ENCODE peak calls at places on chromosome 4, in ten cellular contexts. One of them, this sample, is unnamed.

GRCh38 chr4:152850377-152850776 is 70.6 kb downstream of the ARFIP1 start:
- DNase-seq in WERI-Rb-1: no peak
- DNase-seq in A549: no peak
- DNase-seq in IMR-90: peak; percentile 54
- DNase-seq in stomach: no peak
- DNase-seq in mucosa of descending colon: no peak
- DNase-seq in fibroblast of lung: peak; percentile 23
- DNase-seq in HCT116: no peak
- DNase-seq in sigmoid colon: no peak
- DNase-seq in choroid plexus epithelial cell: peak; percentile 84
- DNase-seq in this sample: peak; percentile 68

GRCh38 chr4:83890816-83891215 is 354.9 kb downstream of the GPAT3 start:
- DNase-seq in stomach: no peak
- DNase-seq in HCT116: no peak
- DNase-seq in choroid plexus epithelial cell: peak; percentile 8
- DNase-seq in sigmoid colon: no peak
- DNase-seq in IMR-90: no peak
- DNase-seq in A549: no peak
- DNase-seq in fibroblast of lung: no peak
- DNase-seq in mucosa of descending colon: no peak
- DNase-seq in WERI-Rb-1: no peak
- DNase-seq in this sample: no peak

GRCh38 chr4:15996773-15997172 is 33.8 kb upstream of the FGFBP2 start:
- DNase-seq in stomach: no peak
- DNase-seq in fibroblast of lung: no peak
- DNase-seq in HCT116: no peak
- DNase-seq in WERI-Rb-1: no peak
- DNase-seq in choroid plexus epithelial cell: peak; percentile 34
- DNase-seq in mucosa of descending colon: no peak
- DNase-seq in IMR-90: peak; percentile 13
- DNase-seq in sigmoid colon: no peak
- DNase-seq in A549: no peak
- DNase-seq in this sample: no peak

GRCh38 chr4:185278716-185279115 is 69.3 kb downstream of the SNX25 start:
- DNase-seq in HCT116: no peak
- DNase-seq in choroid plexus epithelial cell: peak; percentile 44
- DNase-seq in stomach: no peak
- DNase-seq in fibroblast of lung: peak; percentile 14
- DNase-seq in IMR-90: peak; percentile 57
- DNase-seq in WERI-Rb-1: no peak
- DNase-seq in sigmoid colon: no peak
- DNase-seq in A549: no peak
- DNase-seq in mucosa of descending colon: no peak
- DNase-seq in this sample: no peak

GRCh38 chr4:162865102-162865501 is 301.6 kb downstream of the NAF1 start:
- DNase-seq in A549: no peak
- DNase-seq in mucosa of descending colon: no peak
- DNase-seq in fibroblast of lung: no peak
- DNase-seq in IMR-90: no peak
- DNase-seq in choroid plexus epithelial cell: no peak
- DNase-seq in HCT116: no peak
- DNase-seq in sigmoid colon: no peak
- DNase-seq in WERI-Rb-1: peak; percentile 17
- DNase-seq in stomach: no peak
- DNase-seq in this sample: no peak

GRCh38 chr4:163191999-163192398 is 25.3 kb upstream of the NAF1 start:
- DNase-seq in WERI-Rb-1: no peak
- DNase-seq in choroid plexus epithelial cell: peak; percentile 30
- DNase-seq in A549: no peak
- DNase-seq in fibroblast of lung: no peak
- DNase-seq in IMR-90: peak; percentile 39
- DNase-seq in stomach: no peak
- DNase-seq in mucosa of descending colon: no peak
- DNase-seq in sigmoid colon: no peak
- DNase-seq in HCT116: peak; percentile 31
- DNase-seq in this sample: peak; percentile 11

GRCh38 chr4:112885897-112886296 is 163.6 kb upstream of the ANK2 start:
- DNase-seq in fibroblast of lung: no peak
- DNase-seq in stomach: no peak
- DNase-seq in mucosa of descending colon: no peak
- DNase-seq in IMR-90: no peak
- DNase-seq in choroid plexus epithelial cell: no peak
- DNase-seq in WERI-Rb-1: no peak
- DNase-seq in sigmoid colon: no peak
- DNase-seq in A549: no peak
- DNase-seq in HCT116: no peak
- DNase-seq in this sample: no peak

GRCh38 chr4:183960021-183960420 is 54.9 kb downstream of the STOX2 start:
- DNase-seq in fibroblast of lung: peak; percentile 78
- DNase-seq in sigmoid colon: peak; percentile 68
- DNase-seq in HCT116: no peak
- DNase-seq in IMR-90: peak; percentile 72
- DNase-seq in choroid plexus epithelial cell: peak; percentile 22
- DNase-seq in stomach: peak; percentile 65
- DNase-seq in mucosa of descending colon: peak; percentile 43
- DNase-seq in WERI-Rb-1: peak; percentile 55
- DNase-seq in A549: peak; percentile 17
- DNase-seq in this sample: peak; percentile 64

GRCh38 chr4:51885371-51885770 is 42.4 kb downstream of the DCUN1D4 start:
- DNase-seq in stomach: no peak
- DNase-seq in sigmoid colon: no peak
- DNase-seq in choroid plexus epithelial cell: peak; percentile 63
- DNase-seq in A549: peak; percentile 13
- DNase-seq in WERI-Rb-1: no peak
- DNase-seq in fibroblast of lung: peak; percentile 32
- DNase-seq in IMR-90: peak; percentile 28
- DNase-seq in mucosa of descending colon: no peak
- DNase-seq in HCT116: peak; percentile 13
- DNase-seq in this sample: peak; percentile 60

GRCh38 chr4:183431614-183432013 is 12.8 kb upstream of the CDKN2AIP start:
- DNase-seq in HCT116: no peak
- DNase-seq in choroid plexus epithelial cell: no peak
- DNase-seq in sigmoid colon: no peak
- DNase-seq in mucosa of descending colon: no peak
- DNase-seq in WERI-Rb-1: no peak
- DNase-seq in fibroblast of lung: no peak
- DNase-seq in IMR-90: no peak
- DNase-seq in A549: no peak
- DNase-seq in stomach: no peak
- DNase-seq in this sample: no peak

GRCh38 chr4:26141916-26142638 is 178.7 kb upstream of the RBPJ start:
- DNase-seq in WERI-Rb-1: no peak
- DNase-seq in stomach: peak; percentile 31
- DNase-seq in fibroblast of lung: peak; percentile 98
- DNase-seq in sigmoid colon: peak; percentile 90
- DNase-seq in mucosa of descending colon: no peak
- DNase-seq in IMR-90: peak; percentile 83
- DNase-seq in HCT116: no peak
- DNase-seq in A549: no peak
- DNase-seq in choroid plexus epithelial cell: peak; percentile 93
- DNase-seq in this sample: peak; percentile 25

GRCh38 chr4:88445252-88445651 is 11.7 kb upstream of the HERC5 start:
- DNase-seq in sigmoid colon: no peak
- DNase-seq in HCT116: no peak
- DNase-seq in A549: no peak
- DNase-seq in mucosa of descending colon: no peak
- DNase-seq in WERI-Rb-1: no peak
- DNase-seq in stomach: no peak
- DNase-seq in IMR-90: no peak
- DNase-seq in fibroblast of lung: no peak
- DNase-seq in choroid plexus epithelial cell: no peak
- DNase-seq in this sample: no peak

GRCh38 chr4:122539861-122540465 is 80.9 kb downstream of the IL21 start:
- DNase-seq in choroid plexus epithelial cell: no peak
- DNase-seq in WERI-Rb-1: no peak
- DNase-seq in A549: no peak
- DNase-seq in HCT116: no peak
- DNase-seq in mucosa of descending colon: no peak
- DNase-seq in IMR-90: peak; percentile 19
- DNase-seq in stomach: no peak
- DNase-seq in sigmoid colon: no peak
- DNase-seq in fibroblast of lung: no peak
- DNase-seq in this sample: no peak

GRCh38 chr4:140672366-140672765 is 83.8 kb downstream of the TBC1D9 start:
- DNase-seq in HCT116: no peak
- DNase-seq in A549: no peak
- DNase-seq in WERI-Rb-1: no peak
- DNase-seq in mucosa of descending colon: no peak
- DNase-seq in stomach: no peak
- DNase-seq in choroid plexus epithelial cell: no peak
- DNase-seq in sigmoid colon: no peak
- DNase-seq in IMR-90: no peak
- DNase-seq in fibroblast of lung: no peak
- DNase-seq in this sample: no peak

GRCh38 chr4:24655971-24656370 is 71.6 kb upstream of the DHX15 start:
- DNase-seq in A549: no peak
- DNase-seq in sigmoid colon: no peak
- DNase-seq in IMR-90: no peak
- DNase-seq in choroid plexus epithelial cell: no peak
- DNase-seq in mucosa of descending colon: no peak
- DNase-seq in HCT116: no peak
- DNase-seq in fibroblast of lung: no peak
- DNase-seq in WERI-Rb-1: no peak
- DNase-seq in stomach: no peak
- DNase-seq in this sample: no peak

GRCh38 chr4:39855909-39856512 is 121.7 kb downstream of the PDS5A start:
- DNase-seq in stomach: no peak
- DNase-seq in choroid plexus epithelial cell: peak; percentile 34
- DNase-seq in fibroblast of lung: peak; percentile 45
- DNase-seq in WERI-Rb-1: no peak
- DNase-seq in sigmoid colon: no peak
- DNase-seq in mucosa of descending colon: no peak
- DNase-seq in HCT116: no peak
- DNase-seq in A549: peak; percentile 3
- DNase-seq in IMR-90: peak; percentile 48
- DNase-seq in this sample: peak; percentile 18

GRCh38 chr4:1092026-1092982 is 21.1 kb downstream of the RNF212 start:
- DNase-seq in fibroblast of lung: no peak
- DNase-seq in A549: no peak
- DNase-seq in mucosa of descending colon: no peak
- DNase-seq in stomach: no peak
- DNase-seq in choroid plexus epithelial cell: no peak
- DNase-seq in WERI-Rb-1: no peak
- DNase-seq in HCT116: no peak
- DNase-seq in IMR-90: no peak
- DNase-seq in sigmoid colon: no peak
- DNase-seq in this sample: no peak
- TF ChIP-seq CTCF in fibroblast of lung: peak; percentile 3
- TF ChIP-seq CTCF in A549: no peak
- TF ChIP-seq CTCF in mucosa of descending colon: no peak
- TF ChIP-seq CTCF in stomach: no peak
- TF ChIP-seq CTCF in choroid plexus epithelial cell: peak; percentile 5
- TF ChIP-seq CTCF in WERI-Rb-1: peak; percentile 46
- TF ChIP-seq CTCF in HCT116: no peak
- TF ChIP-seq CTCF in IMR-90: no peak
- TF ChIP-seq CTCF in sigmoid colon: no peak
- TF ChIP-seq CTCF in this sample: no peak

GRCh38 chr4:81215936-81216335 is 914 bp upstream of the PRKG2 start:
- DNase-seq in A549: no peak
- DNase-seq in WERI-Rb-1: no peak
- DNase-seq in sigmoid colon: no peak
- DNase-seq in mucosa of descending colon: no peak
- DNase-seq in fibroblast of lung: peak; percentile 71
- DNase-seq in HCT116: no peak
- DNase-seq in choroid plexus epithelial cell: peak; percentile 50
- DNase-seq in stomach: no peak
- DNase-seq in IMR-90: no peak
- DNase-seq in this sample: no peak
- H3K4me3 ChIP-seq in A549: peak overlapping the region; percentile 47
- H3K4me3 ChIP-seq in WERI-Rb-1: peak overlapping the region; percentile 51
- H3K4me3 ChIP-seq in sigmoid colon: no peak overlapping the region
- H3K4me3 ChIP-seq in mucosa of descending colon: no peak overlapping the region
- H3K4me3 ChIP-seq in fibroblast of lung: no peak overlapping the region
- H3K4me3 ChIP-seq in HCT116: no peak overlapping the region
- H3K4me3 ChIP-seq in choroid plexus epithelial cell: peak overlapping the region; percentile 76
- H3K4me3 ChIP-seq in stomach: no peak overlapping the region
- H3K4me3 ChIP-seq in IMR-90: no peak overlapping the region
- H3K4me3 ChIP-seq in this sample: no peak overlapping the region

DNA sequence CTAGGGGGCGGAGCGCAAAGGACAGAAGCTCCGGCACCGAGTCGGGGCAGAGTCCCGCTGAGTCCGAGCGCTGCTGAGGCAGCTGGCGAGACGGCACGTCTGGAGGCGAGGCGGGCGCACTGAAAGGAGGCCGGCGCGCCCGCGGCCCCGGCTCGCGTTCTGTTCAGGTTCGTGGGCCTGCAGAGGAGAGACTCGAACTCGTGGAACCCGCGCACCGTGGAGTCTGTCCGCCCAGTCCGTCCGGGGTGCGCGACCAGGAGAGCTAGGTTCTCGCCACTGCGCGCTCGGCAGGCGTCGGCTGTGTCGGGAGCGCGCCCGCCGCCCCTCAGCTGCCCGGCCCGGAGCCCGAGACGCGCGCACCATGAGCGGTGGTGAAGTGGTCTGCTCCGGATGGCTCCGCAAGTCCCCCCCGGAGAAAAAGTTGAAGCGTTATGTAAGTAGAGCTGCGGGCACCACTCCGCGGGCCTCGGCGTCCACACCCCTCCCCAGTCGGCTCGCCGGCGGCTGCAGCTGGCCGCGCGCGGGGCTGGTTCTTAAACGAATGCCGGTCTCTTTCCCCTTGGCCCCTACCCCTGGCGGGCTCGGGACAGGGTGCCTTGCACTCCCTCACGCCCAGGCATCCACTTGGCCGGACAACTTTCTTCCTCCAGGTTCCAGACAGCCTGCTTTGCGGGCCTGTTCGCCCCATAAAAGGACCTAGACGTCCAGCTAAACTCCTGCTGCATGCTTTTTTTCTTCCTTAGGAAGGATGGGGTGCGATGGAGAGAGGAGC is at the start of gene GAB1:
- DNase-seq in A549: peak; percentile 13
- DNase-seq in sigmoid colon: peak; percentile 89
- DNase-seq in mucosa of descending colon: peak; percentile 85
- DNase-seq in WERI-Rb-1: peak; percentile 86
- DNase-seq in HCT116: no peak
- DNase-seq in fibroblast of lung: peak; percentile 85
- DNase-seq in choroid plexus epithelial cell: peak; percentile 78
- DNase-seq in IMR-90: peak; percentile 80
- DNase-seq in stomach: peak; percentile 77
- DNase-seq in this sample: peak; percentile 82
- TF ChIP-seq CTCF in A549: no peak
- TF ChIP-seq CTCF in sigmoid colon: no peak
- TF ChIP-seq CTCF in mucosa of descending colon: no peak
- TF ChIP-seq CTCF in WERI-Rb-1: peak; percentile 42
- TF ChIP-seq CTCF in HCT116: no peak
- TF ChIP-seq CTCF in fibroblast of lung: peak; percentile 19
- TF ChIP-seq CTCF in choroid plexus epithelial cell: peak; percentile 21
- TF ChIP-seq CTCF in IMR-90: no peak
- TF ChIP-seq CTCF in stomach: peak; percentile 33
- TF ChIP-seq CTCF in this sample: no peak

DNA sequence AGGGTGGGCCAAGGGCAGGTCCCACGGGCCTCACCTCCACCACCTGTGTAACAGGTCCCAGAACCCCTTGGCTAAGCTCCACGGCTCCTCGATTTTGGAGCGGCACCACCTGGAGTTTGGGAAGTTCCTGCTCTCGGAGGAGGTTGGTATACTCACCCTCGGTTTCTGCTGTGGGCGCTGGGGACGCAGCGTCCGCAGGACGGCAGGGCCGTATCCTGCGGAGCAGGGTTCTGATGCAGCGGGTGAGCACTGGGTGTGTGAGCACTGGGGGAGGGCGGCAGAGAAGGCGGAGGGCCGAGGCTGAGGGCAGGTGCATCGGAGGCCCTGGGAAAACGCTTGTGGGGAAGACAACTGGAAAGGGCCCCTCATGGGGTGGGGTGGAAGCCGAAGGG is 11.0 kb downstream of the ATP5ME start:
- DNase-seq in choroid plexus epithelial cell: no peak
- DNase-seq in sigmoid colon: no peak
- DNase-seq in WERI-Rb-1: no peak
- DNase-seq in stomach: no peak
- DNase-seq in A549: no peak
- DNase-seq in IMR-90: no peak
- DNase-seq in fibroblast of lung: no peak
- DNase-seq in mucosa of descending colon: peak; percentile 29
- DNase-seq in HCT116: no peak
- DNase-seq in this sample: no peak
- H3K4me3 ChIP-seq in choroid plexus epithelial cell: peak overlapping the region; percentile 51
- H3K4me3 ChIP-seq in sigmoid colon: peak overlapping the region; percentile 61
- H3K4me3 ChIP-seq in WERI-Rb-1: no peak overlapping the region
- H3K4me3 ChIP-seq in stomach: peak overlapping the region; percentile 78
- H3K4me3 ChIP-seq in A549: no peak overlapping the region
- H3K4me3 ChIP-seq in IMR-90: no peak overlapping the region
- H3K4me3 ChIP-seq in fibroblast of lung: no peak overlapping the region
- H3K4me3 ChIP-seq in mucosa of descending colon: no peak overlapping the region
- H3K4me3 ChIP-seq in HCT116: no peak overlapping the region
- H3K4me3 ChIP-seq in this sample: no peak overlapping the region

This sample was measured in fibroblast of pulmonary artery.